ENCODE peak calls at places on chromosome 22, in six cellular contexts. G is stimulated activated CD4-positive, alpha-beta T cell treated with anti-CD3 and anti-CD28 coated beads, Interleukin-15, amount 100 ng/mL, for 24 hours; X is fibroblast of the conjunctiva; K is activated CD4-positive, CD25-positive, alpha-beta regulatory T cell treated with anti-CD3 and anti-CD28 coated beads, Interleukin-2, amount 50 U/mL, for 16 hours; M is SW 1271; L is GM04503. Y is an unnamed sample.

GRCh38 chr22:41524809-41525449 is 19.3 kb downstream of the POLR3H start:
- DNase-seq in G (peak), L (no peak), X (no peak), K (peak), M (no peak), Y (no peak)

GRCh38 chr22:39814899-39815298 is 78.7 kb downstream of the ENTHD1 start:
- DNase-seq in G (no peak), K (no peak), X (no peak), L (no peak), M (no peak), Y (no peak)

GRCh38 chr22:19479358-19480172 is at the start of gene CDC45:
- DNase-seq in L (peak), M (peak), G (peak), X (peak), K (peak), Y (peak)

GRCh38 chr22:49656291-49656851 is 171.3 kb downstream of the BRD1 start:
- DNase-seq in G (no peak), K (no peak), M (no peak), L (no peak), X (no peak), Y (no peak)

GRCh38 chr22:49381595-49382450 is 445.9 kb downstream of the BRD1 start:
- DNase-seq in X (no peak), M (no peak), K (no peak), G (no peak), L (no peak), Y (no peak)

GRCh38 chr22:36191106-36191836 is 10.3 kb downstream of the APOL4 start:
- DNase-seq in G (no peak), M (no peak), K (no peak), L (peak), X (no peak), Y (no peak)

GRCh38 chr22:38177044-38177443 is 4.6 kb downstream of the PLA2G6 start:
- DNase-seq in L (no peak), X (no peak), G (no peak), K (no peak), M (no peak), Y (no peak)

GRCh38 chr22:35910013-35910860 is 118.4 kb downstream of the RBFOX2 start:
- DNase-seq in K (no peak), L (no peak), X (no peak), M (no peak), G (no peak), Y (no peak)

GRCh38 chr22:42919199-42919598 is 62.1 kb upstream of the ARFGAP3 start:
- DNase-seq in K (no peak), L (no peak), G (peak), M (no peak), X (no peak), Y (no peak)

GRCh38 chr22:22094921-22095320 is 112.3 kb upstream of the TOP3B start:
- DNase-seq in G (no peak), L (no peak), X (no peak), K (no peak), M (no peak), Y (no peak)

GRCh38 chr22:47309946-47310345 is 547.5 kb downstream of the TBC1D22A start:
- DNase-seq in X (no peak), M (no peak), K (no peak), L (no peak), G (no peak), Y (no peak)

GRCh38 chr22:19429950-19430889 is 1.3 kb downstream of the HIRA start:
- DNase-seq in M (no peak), G (peak), L (no peak), X (peak), K (no peak), Y (peak)

GRCh38 chr22:46175631-46176030 is 25.3 kb downstream of the PPARA start:
- DNase-seq in K (no peak), G (no peak), M (no peak), L (peak), X (no peak), Y (no peak)

GRCh38 chr22:19824197-19825015 is 30.3 kb downstream of the GNB1L start:
- DNase-seq in X (no peak), K (no peak), M (no peak), L (no peak), G (no peak), Y (peak)

GRCh38 chr22:36773935-36774334 is 2.0 kb downstream of the IFT27 start:
- DNase-seq in M (no peak), L (no peak), K (no peak), X (peak), G (no peak), Y (no peak)